ENCODE peak calls at places on chromosomes 6 and 20, in four cellular contexts. I is activated CD8-positive, alpha-beta T cell treated with anti-CD3 and anti-CD28 coated beads for 36 hours; Y is GM06990; E is DND-41. C is an unnamed sample.

GRCh38 chr6:109165392-109165964 is 70.2 kb downstream of the CEP57L1 start:
- DNase-seq in E (no peak), I (no peak), Y (no peak), C (no peak)

GRCh38 chr6:113381957-113382356 is 475.2 kb upstream of the MARCKS start:
- DNase-seq in I (no peak), Y (peak), E (no peak), C (peak)

GRCh38 chr6:154433477-154434241 is 76.8 kb downstream of the CNKSR3 start:
- DNase-seq in Y (no peak), E (no peak), I (no peak), C (no peak)

GRCh38 chr20:48761023-48761785 is 66.6 kb downstream of the PREX1 start:
- DNase-seq in Y (no peak), I (peak), E (peak), C (no peak)

GRCh38 chr6:116624036-116624805 is 7.9 kb downstream of the RSPH4A start:
- DNase-seq in Y (no peak), E (no peak), I (no peak), C (no peak)

GRCh38 chr6:150191809-150192208 is 49.0 kb downstream of the PPP1R14C start:
- DNase-seq in E (no peak), Y (no peak), I (no peak), C (no peak)

GRCh38 chr6:167219967-167220512 is 62.3 kb upstream of the GPR31 start:
- DNase-seq in E (no peak), I (no peak), Y (no peak), C (no peak)

GRCh38 chr6:41325446-41326066 is 9.9 kb upstream of the NCR2 start:
- DNase-seq in I (no peak), E (no peak), Y (no peak), C (no peak)

GRCh38 chr6:41939091-41939847 is 2.3 kb downstream of the CCND3 start:
- DNase-seq in Y (no peak), I (peak), E (peak), C (no peak)

GRCh38 chr6:36607782-36608386 is 13.7 kb downstream of the SRSF3 start:
- DNase-seq in I (no peak), Y (no peak), E (no peak), C (no peak)

GRCh38 chr20:41005361-41005729 is 23.3 kb upstream of the TOP1 start:
- DNase-seq in I (no peak), E (no peak), Y (no peak), C (no peak)

GRCh38 chr6:167712332-167713087 is 114.2 kb upstream of the AFDN start:
- DNase-seq in E (no peak), Y (no peak), I (no peak), C (no peak)

GRCh38 chr6:111663692-111664564 is 58.2 kb upstream of the TRAF3IP2 start:
- DNase-seq in E (no peak), Y (no peak), I (no peak), C (no peak)

GRCh38 chr6:131929227-131929626 is 21.9 kb downstream of the CCN2 start:
- DNase-seq in I (no peak), Y (no peak), E (no peak), C (no peak)

GRCh38 chr6:161395832-161396231 is 122.0 kb upstream of the AGPAT4 start:
- DNase-seq in I (no peak), E (no peak), Y (no peak), C (no peak)

GRCh38 chr6:109978174-109979032 is at the start of gene GPR6:
- DNase-seq in Y (peak), E (peak), I (peak), C (peak)

GRCh38 chr6:159602370-159603185 is 90.5 kb downstream of the SOD2 start:
- DNase-seq in E (peak), Y (no peak), I (no peak), C (no peak)

GRCh38 chr6:106591111-106591825 is 38.0 kb downstream of the RTN4IP1 start:
- DNase-seq in E (no peak), I (no peak), Y (no peak), C (no peak)

GRCh38 chr20:33443512-33444239 is at the start of gene SNTA1:
- DNase-seq in I (peak), E (peak), Y (peak), C (peak)

GRCh38 chr6:390914-391558 is 516 bp upstream of the IRF4 start:
- DNase-seq in I (peak), E (no peak), Y (peak), C (peak)

GRCh38 chr6:165843568-165844113 is 180.6 kb upstream of the PDE10A start:
- DNase-seq in E (no peak), I (no peak), Y (no peak), C (no peak)

GRCh38 chr6:164757451-164757850 is 552.0 kb downstream of the C6orf118 start:
- DNase-seq in Y (no peak), I (no peak), E (no peak), C (no peak)

GRCh38 chr6:32167761-32168262 is 3.4 kb downstream of the EGFL8 start:
- DNase-seq in E (no peak), I (no peak), Y (no peak), C (no peak)

GRCh38 chr6:53524455-53524815 is 20.5 kb downstream of the GCLC start:
- DNase-seq in Y (no peak), E (no peak), I (no peak), C (no peak)

GRCh38 chr20:41649489-41649888 is 31.3 kb upstream of the CHD6 start:
- DNase-seq in I (no peak), Y (no peak), E (no peak), C (no peak)

GRCh38 chr6:74182992-74183391 is 487.0 kb downstream of the CD109 start:
- DNase-seq in E (no peak), Y (no peak), I (no peak), C (no peak)

GRCh38 chr6:33497157-33497556 is 42.8 kb downstream of the ZBTB9 start:
- DNase-seq in E (no peak), I (no peak), Y (no peak), C (no peak)

GRCh38 chr6:63503199-63503598 is 69.1 kb upstream of the LOC128125822 start:
- DNase-seq in I (no peak), Y (no peak), E (no peak), C (no peak)

DNA sequence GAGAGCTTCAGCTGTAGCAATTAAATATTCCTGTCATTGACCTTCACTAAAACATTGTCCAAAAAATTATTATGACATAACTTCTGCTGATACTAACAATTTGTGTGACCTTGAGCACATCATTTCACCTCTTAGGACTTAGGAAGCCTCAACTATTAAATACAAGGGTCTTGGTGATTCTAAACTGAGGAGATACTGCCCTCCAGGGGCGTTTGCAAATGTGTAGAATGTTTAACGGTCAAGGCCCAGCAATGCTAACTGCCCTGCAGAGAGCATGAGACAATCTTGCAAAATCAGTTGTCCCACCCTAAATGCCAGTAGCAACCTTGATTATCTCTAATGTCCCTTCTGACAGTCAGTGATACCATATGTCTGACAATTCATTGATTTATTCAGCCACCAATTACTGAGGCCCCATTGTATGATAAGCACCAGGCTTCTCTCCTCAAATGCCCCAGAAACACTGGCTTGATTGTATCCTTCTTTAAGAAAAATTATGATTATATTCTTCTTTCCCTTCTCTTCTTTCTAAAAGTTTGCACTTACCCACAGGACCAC is 284.1 kb upstream of the PLN start:
- DNase-seq in I (peak), Y (no peak), E (no peak), C (peak)
- TF ChIP-seq CTCF in I (no peak), Y (peak), E (peak), C (peak)

GRCh38 chr20:38649275-38649891 is 47.8 kb downstream of the ARHGAP40 start:
- DNase-seq in E (peak), I (peak), Y (no peak), C (peak)
- TF ChIP-seq CTCF in E (peak), I (no peak), Y (peak), C (peak)

GRCh38 chr20:54209216-54209813 is 1.4 kb downstream of the PFDN4 start:
- DNase-seq in I (no peak), Y (no peak), E (no peak), C (no peak)
- TF ChIP-seq CTCF in I (no peak), Y (no peak), E (no peak), C (no peak)

GRCh38 chr6:52213127-52213526 is 27.0 kb downstream of the IL17A start:
- DNase-seq in I (peak), Y (no peak), E (peak), C (no peak)
- TF ChIP-seq CTCF in I (no peak), Y (peak), E (peak), C (no peak)